ENCODE peak calls at places on chromosomes 11 and 22, in eight cellular contexts. I is transverse colon, W is suprapubic skin, L is A549, C is Peyer's patch, U is stomach, B is H1, E is adrenal gland. K is an unnamed sample.

GRCh38 chr11:117828641-117829368 is 4.3 kb upstream of the FXYD2 start:
- DNase-seq in I (peak; percentile 50), W (peak; percentile 72), L (peak; percentile 30), C (peak; percentile 57), U (peak; percentile 42), B (no peak), E (peak; percentile 63), K (peak; percentile 84)

GRCh38 chr11:18599739-18600230 is at the start of gene MISFA:
- DNase-seq in I (no peak), W (no peak), L (no peak), C (no peak), U (no peak), B (no peak), E (no peak), K (no peak)

GRCh38 chr11:44531636-44532035 is 33.8 kb upstream of the CD82 start:
- DNase-seq in I (no peak), W (no peak), L (no peak), C (no peak), U (no peak), B (no peak), E (no peak), K (no peak)

GRCh38 chr11:6433998-6434650 is 6.7 kb downstream of the HPX start:
- DNase-seq in I (no peak), W (no peak), L (no peak), C (no peak), U (no peak), B (no peak), E (no peak), K (no peak)

GRCh38 chr11:88508808-88509581 is 171.5 kb upstream of the CTSC start:
- DNase-seq in I (peak; percentile 10), W (no peak), L (no peak), C (peak; percentile 47), U (no peak), B (no peak), E (no peak), K (peak; percentile 75)

GRCh38 chr22:20111045-20111688 is 4.7 kb upstream of the RANBP1 start:
- DNase-seq in I (no peak), W (no peak), L (peak; percentile 54), C (no peak), U (no peak), B (no peak), E (no peak), K (peak; percentile 67)

GRCh38 chr22:35835267-35835997 is 117.8 kb downstream of the APOL5 start:
- DNase-seq in I (no peak), W (no peak), L (no peak), C (no peak), U (no peak), B (no peak), E (no peak), K (no peak)

GRCh38 chr11:130666781-130667251 is 218.4 kb downstream of the ADAMTS15 start:
- DNase-seq in I (no peak), W (no peak), L (no peak), C (no peak), U (no peak), B (no peak), E (no peak), K (no peak)

GRCh38 chr11:68870470-68870869 is 28.8 kb upstream of the CPT1A start:
- DNase-seq in I (no peak), W (no peak), L (no peak), C (no peak), U (no peak), B (no peak), E (no peak), K (peak; percentile 6)

GRCh38 chr11:27234043-27234668 is 128.9 kb downstream of the CCDC34 start:
- DNase-seq in I (peak; percentile 56), W (no peak), L (peak; percentile 52), C (peak; percentile 55), U (no peak), B (no peak), E (peak; percentile 77), K (peak; percentile 73)

GRCh38 chr11:69588270-69588669 is 52.7 kb upstream of the CCND1 start:
- DNase-seq in I (no peak), W (no peak), L (peak; percentile 45), C (no peak), U (no peak), B (no peak), E (no peak), K (no peak)

GRCh38 chr11:65954771-65955170 is 6.8 kb upstream of the SART1 start:
- DNase-seq in I (no peak), W (no peak), L (no peak), C (no peak), U (no peak), B (no peak), E (no peak), K (no peak)

GRCh38 chr22:38107692-38108515 is 2.6 kb downstream of the BAIAP2L2 start:
- DNase-seq in I (peak; percentile 85), W (no peak), L (peak; percentile 33), C (peak; percentile 86), U (peak; percentile 40), B (no peak), E (no peak), K (no peak)

DNA sequence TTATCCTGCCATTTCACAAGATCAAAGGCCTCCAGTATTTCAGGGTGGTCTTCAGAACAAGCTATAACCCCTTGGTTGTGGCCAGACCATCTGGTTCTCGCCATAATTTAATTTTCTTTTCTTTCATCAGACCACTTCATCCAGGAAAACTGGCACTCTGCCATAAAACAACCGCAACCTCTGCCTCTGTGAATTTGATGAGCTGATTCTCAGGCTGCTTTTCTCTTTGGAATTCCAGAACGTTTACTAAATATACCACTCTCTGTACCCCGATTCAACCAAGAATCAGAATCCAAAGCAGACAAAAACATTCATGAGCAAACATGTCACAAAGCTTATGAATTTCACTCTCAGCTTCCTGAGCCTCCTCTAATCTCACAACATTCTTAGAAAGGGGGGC is 331.7 kb upstream of the SYN3 start:
- DNase-seq in I (no peak), W (no peak), L (no peak), C (no peak), U (no peak), B (no peak), E (no peak), K (no peak)
- H3K4me3 ChIP-seq in I (no peak overlapping the region), W (no peak overlapping the region), L (no peak overlapping the region), C (no peak overlapping the region), U (no peak overlapping the region), B (no peak overlapping the region), E (no peak overlapping the region), K (no peak overlapping the region)

GRCh38 chr22:32800158-32800557 is 1.3 kb upstream of the TIMP3 start:
- DNase-seq in I (no peak), W (no peak), L (no peak), C (no peak), U (no peak), B (no peak), E (no peak), K (no peak)

GRCh38 chr22:32802291-32802826 is 854 bp downstream of the TIMP3 start:
- DNase-seq in I (no peak), W (no peak), L (no peak), C (no peak), U (no peak), B (no peak), E (no peak), K (no peak)

GRCh38 chr22:32803020-32803758 is 1.7 kb downstream of the TIMP3 start:
- DNase-seq in I (no peak), W (no peak), L (no peak), C (no peak), U (no peak), B (no peak), E (no peak), K (no peak)

GRCh38 chr22:32801001-32801435 is 487 bp upstream of the TIMP3 start:
- DNase-seq in I (no peak), W (no peak), L (no peak), C (no peak), U (no peak), B (no peak), E (no peak), K (no peak)

DNA sequence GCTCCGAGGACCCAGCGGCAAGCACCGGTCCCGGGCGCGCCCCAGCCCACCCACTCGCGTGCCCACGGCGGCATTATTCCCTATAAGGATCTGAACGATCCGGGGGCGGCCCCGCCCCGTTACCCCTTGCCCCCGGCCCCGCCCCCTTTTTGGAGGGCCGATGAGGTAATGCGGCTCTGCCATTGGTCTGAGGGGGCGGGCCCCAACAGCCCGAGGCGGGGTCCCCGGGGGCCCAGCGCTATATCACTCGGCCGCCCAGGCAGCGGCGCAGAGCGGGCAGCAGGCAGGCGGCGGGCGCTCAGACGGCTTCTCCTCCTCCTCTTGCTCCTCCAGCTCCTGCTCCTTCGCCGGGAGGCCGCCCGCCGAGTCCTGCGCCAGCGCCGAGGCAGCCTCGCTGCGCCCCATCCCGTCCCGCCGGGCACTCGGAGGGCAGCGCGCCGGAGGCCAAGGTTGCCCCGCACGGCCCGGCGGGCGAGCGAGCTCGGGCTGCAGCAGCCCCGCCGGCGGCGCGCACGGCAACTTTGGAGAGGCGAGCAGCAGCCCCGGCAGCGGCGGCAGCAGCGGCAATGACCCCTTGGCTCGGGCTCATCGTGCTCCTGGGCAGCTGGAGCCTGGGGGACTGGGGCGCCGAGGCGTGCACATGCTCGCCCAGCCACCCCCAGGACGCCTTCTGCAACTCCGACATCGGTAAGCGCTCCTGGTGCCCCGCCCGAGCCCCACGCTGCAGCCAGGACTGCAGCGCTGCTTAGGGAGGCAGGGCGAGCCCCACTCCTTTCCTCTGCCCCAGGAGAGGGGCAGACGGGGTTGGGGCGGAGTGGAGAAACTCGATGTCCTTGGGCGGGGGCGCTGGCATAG is at the start of gene TIMP3:
- DNase-seq in I (peak; percentile 74), W (peak; percentile 92), L (no peak), C (peak; percentile 65), U (peak; percentile 63), B (peak; percentile 57), E (peak; percentile 88), K (peak; percentile 86)
- TF ChIP-seq CTCF in I (no peak), W (no peak), L (no peak), C (no peak), U (no peak), B (no peak), E (peak; percentile 7), K (no peak)

DNA sequence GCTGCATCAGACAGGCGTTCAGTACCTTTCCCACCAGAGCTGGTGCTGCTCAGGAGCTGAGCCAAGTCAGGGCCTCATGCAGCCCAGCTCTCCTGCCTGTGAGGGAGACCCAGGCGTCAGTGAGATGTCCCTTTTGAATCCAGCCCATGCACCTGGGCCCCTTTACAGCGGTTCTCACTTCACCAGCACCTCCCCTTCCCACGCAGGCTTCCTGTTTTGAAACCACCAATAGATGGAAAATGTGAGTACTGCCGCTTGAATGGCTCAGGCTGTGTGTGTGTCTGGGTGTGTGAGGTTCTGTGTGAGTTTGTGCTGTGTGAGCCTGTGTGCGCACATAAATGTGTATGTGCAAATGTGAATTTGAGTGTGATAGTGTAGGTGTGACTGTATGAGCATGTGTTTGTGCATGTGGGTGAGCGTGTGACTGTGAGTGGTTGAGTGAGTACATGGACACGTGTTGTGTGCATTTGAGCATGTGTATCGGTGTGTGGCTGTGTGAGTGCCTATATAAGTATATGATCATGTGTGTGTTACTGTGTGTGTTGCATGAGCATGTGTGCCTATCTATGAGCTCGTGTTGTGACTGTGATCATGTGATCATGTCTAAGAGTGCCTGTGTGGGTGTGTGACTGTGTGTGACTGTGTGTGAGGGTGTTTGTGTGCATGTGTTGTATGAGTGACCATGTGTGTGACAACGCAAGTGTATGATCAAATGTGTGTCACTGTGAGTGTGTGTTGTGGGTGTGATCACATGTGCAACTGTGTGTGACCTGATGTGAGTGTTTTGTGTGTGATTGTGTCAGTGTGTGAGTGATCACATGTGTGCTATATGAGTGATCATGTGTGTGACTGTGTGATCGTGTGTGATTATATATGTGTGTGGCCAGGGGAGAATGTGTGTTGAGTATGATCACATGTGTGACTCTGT is 88.7 kb downstream of the UBASH3B start:
- DNase-seq in I (peak; percentile 61), W (no peak), L (no peak), C (no peak), U (peak; percentile 31), B (no peak), E (peak; percentile 65), K (peak; percentile 88)
- TF ChIP-seq POLR2A in I (peak; percentile 45), W (no peak), L (no peak), C (no peak), U (no peak), B (no peak), E (no peak), K (peak; percentile 11)

GRCh38 chr11:61586792-61587430 is 6.0 kb upstream of the SYT7 start:
- DNase-seq in I (no peak), W (no peak), L (no peak), C (no peak), U (no peak), B (no peak), E (no peak), K (no peak)
- H3K4me3 ChIP-seq in I (no peak overlapping the region), W (peak overlapping the region; percentile 51), L (no peak overlapping the region), C (no peak overlapping the region), U (peak overlapping the region; percentile 53), B (peak overlapping the region; percentile 40), E (no peak overlapping the region), K (peak overlapping the region; percentile 53)